ENCODE peak calls at places on chromosomes 5 and 9, in seven cellular contexts. S is endodermal cell, R is mammary epithelial cell, H is NT2/D1, J is kidney, V is psoas muscle, U is transverse colon. E is an unnamed sample. For H3K4me1, the result is how much of the 10 kb centered on the place peaks cover.

GRCh38 chr9:124773473-124774130 is 2.5 kb upstream of the NR6A1 start:
- DNase-seq in S (no peak), U (no peak), H (no peak), V (no peak), J (no peak), R (no peak), E (no peak)

GRCh38 chr9:92151691-92152393 is 36.6 kb upstream of the SPTLC1 start:
- DNase-seq in H (no peak), U (no peak), S (peak), V (no peak), J (peak), R (peak), E (no peak)

GRCh38 chr9:87445646-87446045 is 52.0 kb upstream of the DAPK1 start:
- DNase-seq in V (peak), S (peak), H (peak), U (peak), R (no peak), J (no peak), E (no peak)

GRCh38 chr5:134252671-134253070 is 26.8 kb upstream of the PPP2CA start:
- DNase-seq in H (no peak), R (peak), V (no peak), U (no peak), J (no peak), S (no peak), E (no peak)

GRCh38 chr5:123371575-123372179 is 51.5 kb downstream of the CEP120 start:
- DNase-seq in S (peak), R (peak), J (no peak), V (peak), U (peak), H (peak), E (peak)

GRCh38 chr9:69900406-69900805 is 79.8 kb downstream of the CFAP95 start:
- DNase-seq in R (no peak), U (no peak), V (no peak), H (no peak), J (no peak), S (no peak), E (no peak)

GRCh38 chr5:133496631-133497030 is 115.7 kb downstream of the FSTL4 start:
- DNase-seq in V (no peak), J (no peak), S (no peak), R (no peak), U (no peak), H (no peak), E (no peak)

GRCh38 chr5:159620853-159621540 is 290.7 kb upstream of the IL12B start:
- DNase-seq in S (peak), V (no peak), R (peak), J (no peak), H (peak), U (no peak), E (no peak)

GRCh38 chr9:104866186-104866585 is 61.8 kb downstream of the ABCA1 start:
- DNase-seq in R (no peak), H (no peak), S (no peak), U (no peak), V (no peak), J (no peak), E (no peak)

GRCh38 chr5:80931423-80931822 is 28.7 kb upstream of the RASGRF2 start:
- DNase-seq in V (no peak), J (no peak), R (no peak), U (no peak), S (no peak), H (no peak), E (no peak)

GRCh38 chr5:97192580-97193421 is 9.8 kb upstream of the RIOK2 start:
- DNase-seq in H (peak), R (peak), U (no peak), J (no peak), V (no peak), S (peak), E (no peak)

GRCh38 chr5:97191893-97192292 is 8.8 kb upstream of the RIOK2 start:
- DNase-seq in H (no peak), R (no peak), J (no peak), S (no peak), U (no peak), V (no peak), E (no peak)

DNA sequence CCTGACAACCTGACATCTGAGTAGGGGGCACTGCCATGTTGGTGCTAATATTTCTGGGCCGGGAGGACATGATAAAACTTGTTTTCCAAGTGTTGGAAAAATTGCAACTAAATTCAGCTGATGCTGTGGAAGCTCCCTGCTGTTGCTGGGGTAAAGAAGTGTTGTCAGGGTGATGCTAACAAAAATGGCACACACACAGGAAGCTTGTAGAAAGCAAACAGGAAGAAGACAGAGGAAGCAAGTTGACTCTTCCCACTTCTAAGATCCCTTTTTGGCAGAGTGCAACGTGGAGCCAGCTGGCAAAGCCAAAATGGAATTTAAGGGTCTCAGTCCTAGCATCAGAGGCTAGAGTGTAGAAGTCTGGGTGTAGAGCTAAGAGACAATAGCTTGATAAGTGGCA is 11.3 kb upstream of the RIOK2 start:
- DNase-seq in V (no peak), R (no peak), J (no peak), S (no peak), H (no peak), U (no peak), E (no peak)
- H3K4me1 ChIP-seq in V (under half), R (under half), J (under half), S (under half), H (under half), U (under half), E (under half)

GRCh38 chr5:17157294-17157693 is 60.1 kb upstream of the BASP1 start:
- DNase-seq in J (no peak), H (no peak), S (no peak), V (no peak), U (no peak), R (no peak), E (no peak)
- H3K4me3 ChIP-seq in J (no peak), H (no peak), S (peak), V (no peak), U (no peak), R (no peak), E (no peak)

DNA sequence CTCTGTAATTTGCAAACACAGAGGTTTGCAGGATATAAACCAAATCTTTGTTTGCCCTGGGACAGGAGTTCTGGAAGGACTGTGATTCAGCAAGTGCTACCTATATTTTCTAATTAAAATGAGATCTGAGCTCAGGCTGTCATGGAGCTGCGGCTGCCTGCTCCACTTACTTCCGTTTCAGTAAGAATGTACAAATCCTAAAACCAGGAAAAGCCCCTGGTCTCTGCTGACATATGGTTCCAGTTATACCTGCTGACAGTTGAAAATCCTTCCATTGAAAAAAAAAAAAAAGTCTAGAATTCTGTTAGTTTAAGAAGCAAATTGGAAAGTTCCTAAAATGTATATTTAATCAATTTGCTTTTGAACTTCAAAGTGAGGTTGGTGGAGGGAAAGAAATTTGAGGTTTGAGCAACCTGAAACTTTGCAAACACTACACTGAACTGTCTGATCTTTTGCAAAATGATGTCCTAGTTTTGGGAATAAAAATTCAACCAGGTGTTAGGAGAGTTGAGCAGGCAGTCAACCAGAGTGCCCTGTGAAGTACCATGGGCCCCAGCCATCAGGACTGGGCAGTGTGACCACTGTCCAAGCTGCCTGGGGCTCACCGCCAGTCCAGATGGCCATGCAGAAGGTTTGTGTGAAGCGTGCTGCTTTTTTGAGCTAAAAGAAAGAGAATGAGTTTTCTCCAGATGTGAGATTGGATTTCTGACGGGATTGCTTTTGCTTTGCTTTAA is 50.6 kb downstream of the SHB start:
- DNase-seq in S (no peak), H (no peak), J (no peak), U (no peak), R (no peak), V (no peak), E (no peak)
- H3K4me1 ChIP-seq in S (under half), H (under half), J (under half), U (under half), R (half or more), V (under half), E (under half)

GRCh38 chr5:11588803-11589202 is 315.4 kb downstream of the CTNND2 start:
- DNase-seq in U (no peak), H (peak), V (no peak), J (no peak), R (no peak), S (peak), E (no peak)
- H3K4me3 ChIP-seq in U (no peak), H (no peak), V (no peak), J (no peak), R (no peak), S (peak), E (no peak)

DNA sequence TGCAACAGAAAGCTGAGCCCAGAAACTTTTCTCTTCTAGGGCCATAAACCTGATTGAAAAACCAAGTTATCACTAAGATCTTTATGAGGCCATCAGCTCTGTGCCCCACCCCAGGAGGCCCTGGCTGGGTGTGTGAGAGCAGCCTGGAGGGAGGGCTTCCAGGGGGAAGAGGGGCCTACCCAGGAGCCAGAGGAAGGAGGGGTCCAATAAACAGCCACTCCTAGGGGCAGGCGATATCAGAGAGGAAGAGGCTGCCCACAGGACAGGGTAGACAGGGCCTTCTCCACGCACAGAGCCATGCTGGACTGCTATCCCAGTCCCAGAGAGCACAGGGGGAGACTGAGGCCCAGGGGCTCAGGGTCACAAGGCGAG is 4.5 kb upstream of the CDX1 start:
- DNase-seq in H (no peak), R (no peak), S (no peak), V (no peak), U (peak), J (no peak), E (peak)
- H3K4me1 ChIP-seq in H (under half), R (under half), S (under half), V (under half), U (under half), J (under half), E (under half)

DNA sequence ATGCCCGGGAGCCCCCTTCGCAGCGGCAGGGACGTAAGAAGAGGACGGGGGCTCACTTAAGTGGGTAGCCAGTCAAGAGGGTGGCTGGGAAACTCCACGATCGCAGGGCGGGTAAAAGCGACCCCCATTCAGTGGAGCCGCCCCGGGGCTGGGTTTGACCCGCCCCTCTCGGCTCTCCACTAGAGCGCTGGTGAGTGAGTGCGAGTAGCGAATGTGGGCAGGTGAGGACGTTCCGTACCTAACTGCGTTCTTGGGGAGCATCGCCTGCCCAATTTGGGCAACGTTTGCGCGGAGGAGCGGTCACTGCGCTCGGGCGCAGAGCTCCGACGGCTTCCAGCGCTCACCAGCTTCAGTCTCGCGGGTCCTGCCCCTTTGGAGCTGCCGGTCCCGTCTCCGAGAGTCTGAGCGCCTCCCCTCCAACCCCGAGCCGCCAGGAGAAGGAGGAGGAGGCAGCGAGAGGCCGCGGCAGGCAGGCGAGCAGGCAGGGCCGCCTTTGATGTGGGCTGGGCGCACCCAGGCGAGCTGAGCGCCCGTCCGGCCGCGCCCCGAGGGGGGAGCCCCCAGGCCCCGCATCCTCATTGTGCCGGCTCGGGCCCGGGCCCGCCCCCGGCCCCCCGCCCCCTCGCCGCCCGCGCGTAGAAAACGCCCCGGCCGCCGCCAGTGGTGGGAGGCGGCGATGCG is at the start of gene FGF18:
- DNase-seq in J (peak), H (peak), S (peak), V (peak), U (peak), R (peak), E (peak)
- H3K4me3 ChIP-seq in J (peak), H (peak), S (peak), V (peak), U (peak), R (peak), E (no peak)